ENCODE peak calls at places on chromosomes 2 and 18, in nine cellular contexts. B is NB4, S is SK-N-SH, O is bronchial epithelial cell, T is HFF-Myc, V is cardiac muscle cell, H is AG04450, G is coronary artery, Q is uterus. A is an unnamed sample.

GRCh38 chr2:29281585-29281984 is 166.4 kb downstream of the CLIP4 start:
- DNase-seq in B (no peak), S (peak), O (peak), T (no peak), V (peak), H (no peak), G (peak), Q (peak), A (no peak)

GRCh38 chr2:239892480-239893235 is 132.5 kb downstream of the NDUFA10 start:
- DNase-seq in B (no peak), S (no peak), O (no peak), T (no peak), V (no peak), H (no peak), G (peak), Q (no peak), A (no peak)

GRCh38 chr2:439077-439476 is 151.2 kb upstream of the ALKAL2 start:
- DNase-seq in B (no peak), S (peak), O (no peak), T (no peak), V (no peak), H (no peak), G (no peak), Q (no peak), A (no peak)

GRCh38 chr2:46363535-46364170 is 66.4 kb downstream of the EPAS1 start:
- DNase-seq in B (no peak), S (no peak), O (peak), T (peak), V (peak), H (peak), G (no peak), Q (no peak), A (peak)

GRCh38 chr2:68255736-68256450 is 3.6 kb upstream of the PPP3R1 start:
- DNase-seq in B (no peak), S (no peak), O (peak), T (no peak), V (peak), H (no peak), G (no peak), Q (no peak), A (no peak)

GRCh38 chr2:85673736-85674375 is 5.9 kb upstream of the SFTPB start:
- DNase-seq in B (no peak), S (no peak), O (no peak), T (no peak), V (no peak), H (no peak), G (no peak), Q (no peak), A (no peak)

GRCh38 chr18:58264846-58265245 is 220.8 kb downstream of the NEDD4L start:
- DNase-seq in B (no peak), S (no peak), O (no peak), T (no peak), V (no peak), H (no peak), G (no peak), Q (no peak), A (no peak)

GRCh38 chr2:38682008-38682575 is 16.2 kb downstream of the GALM start:
- DNase-seq in B (peak), S (no peak), O (no peak), T (no peak), V (no peak), H (no peak), G (no peak), Q (no peak), A (no peak)

GRCh38 chr2:191854385-191855372 is 7.8 kb upstream of the CAVIN2 start:
- DNase-seq in B (no peak), S (no peak), O (no peak), T (no peak), V (peak), H (no peak), G (no peak), Q (no peak), A (no peak)

GRCh38 chr18:46481048-46481846 is 175.8 kb downstream of the LOXHD1 start:
- DNase-seq in B (peak), S (peak), O (peak), T (no peak), V (peak), H (peak), G (no peak), Q (no peak), A (peak)

GRCh38 chr18:3873698-3874495 is 423.9 kb downstream of the TGIF1 start:
- DNase-seq in B (no peak), S (no peak), O (no peak), T (no peak), V (no peak), H (no peak), G (no peak), Q (no peak), A (no peak)

GRCh38 chr2:158904126-158904525 is 64.3 kb upstream of the TANC1 start:
- DNase-seq in B (no peak), S (no peak), O (no peak), T (no peak), V (no peak), H (no peak), G (no peak), Q (no peak), A (no peak)

GRCh38 chr2:215784371-215784783 is 229.0 kb downstream of the MREG start:
- DNase-seq in B (no peak), S (peak), O (no peak), T (peak), V (peak), H (peak), G (no peak), Q (peak), A (peak)

GRCh38 chr2:3483986-3484960 is 35.1 kb downstream of the ADI1 start:
- DNase-seq in B (no peak), S (peak), O (no peak), T (no peak), V (no peak), H (no peak), G (no peak), Q (no peak), A (no peak)

GRCh38 chr2:102514061-102514785 is 41.2 kb downstream of the SLC9A4 start:
- DNase-seq in B (peak), S (no peak), O (peak), T (peak), V (peak), H (peak), G (no peak), Q (no peak), A (peak)

GRCh38 chr2:178205853-178206516 is 11.7 kb downstream of the OSBPL6 start:
- DNase-seq in B (no peak), S (no peak), O (peak), T (no peak), V (peak), H (no peak), G (no peak), Q (no peak), A (no peak)

GRCh38 chr2:48233005-48233404 is 296.9 kb upstream of the STON1 start:
- DNase-seq in B (no peak), S (no peak), O (peak), T (no peak), V (no peak), H (no peak), G (no peak), Q (no peak), A (no peak)

GRCh38 chr2:236028066-236028465 is 140.1 kb downstream of the GBX2 start:
- DNase-seq in B (no peak), S (no peak), O (no peak), T (no peak), V (no peak), H (no peak), G (no peak), Q (no peak), A (no peak)

GRCh38 chr2:27025861-27026851 is 6.6 kb upstream of the TMEM214 start:
- DNase-seq in B (no peak), S (no peak), O (no peak), T (no peak), V (no peak), H (no peak), G (no peak), Q (no peak), A (no peak)

GRCh38 chr2:64374686-64375085 is 79.3 kb upstream of the LGALSL start:
- DNase-seq in B (no peak), S (no peak), O (peak), T (no peak), V (no peak), H (no peak), G (no peak), Q (no peak), A (no peak)

GRCh38 chr2:125172181-125172580 is 1147.1 kb downstream of the CNTNAP5 start:
- DNase-seq in B (no peak), S (no peak), O (peak), T (no peak), V (peak), H (no peak), G (no peak), Q (no peak), A (no peak)

GRCh38 chr2:43169091-43169936 is 57.1 kb downstream of the ZFP36L2 start:
- DNase-seq in B (peak), S (no peak), O (peak), T (no peak), V (no peak), H (no peak), G (no peak), Q (peak), A (no peak)

GRCh38 chr2:240257940-240258580 is 117.6 kb upstream of the OTOS start:
- DNase-seq in B (no peak), S (no peak), O (no peak), T (no peak), V (no peak), H (no peak), G (no peak), Q (no peak), A (no peak)

GRCh38 chr2:197835293-197835692 is 30.9 kb downstream of the PLCL1 start:
- DNase-seq in B (no peak), S (no peak), O (no peak), T (no peak), V (no peak), H (no peak), G (no peak), Q (no peak), A (no peak)

GRCh38 chr2:208000701-208001395 is 24.5 kb downstream of the PLEKHM3 start:
- DNase-seq in B (no peak), S (no peak), O (peak), T (no peak), V (no peak), H (no peak), G (no peak), Q (no peak), A (no peak)

GRCh38 chr18:985301-985700 is 80.6 kb downstream of the ADCYAP1 start:
- DNase-seq in B (no peak), S (no peak), O (no peak), T (no peak), V (no peak), H (no peak), G (no peak), Q (no peak), A (no peak)

GRCh38 chr2:227939271-227940027 is 68.0 kb downstream of the DAW1 start:
- DNase-seq in B (peak), S (peak), O (peak), T (peak), V (peak), H (no peak), G (no peak), Q (no peak), A (no peak)

GRCh38 chr2:191927319-191927867 is 80.5 kb upstream of the CAVIN2 start:
- DNase-seq in B (no peak), S (no peak), O (peak), T (peak), V (peak), H (no peak), G (no peak), Q (peak), A (peak)

GRCh38 chr2:14288016-14288415 is 344.5 kb upstream of the LRATD1 start:
- DNase-seq in B (no peak), S (no peak), O (peak), T (no peak), V (no peak), H (no peak), G (no peak), Q (no peak), A (no peak)

GRCh38 chr2:210584834-210585233 is 28.4 kb downstream of the CPS1 start:
- DNase-seq in B (no peak), S (no peak), O (peak), T (no peak), V (no peak), H (no peak), G (no peak), Q (no peak), A (no peak)

GRCh38 chr2:193963472-193964119 is 1693.4 kb upstream of the SLC39A10 start:
- DNase-seq in B (peak), S (peak), O (peak), T (no peak), V (peak), H (no peak), G (no peak), Q (no peak), A (no peak)

GRCh38 chr2:15708865-15709820 is 117.5 kb downstream of the DDX1 start:
- DNase-seq in B (no peak), S (no peak), O (no peak), T (no peak), V (peak), H (no peak), G (no peak), Q (no peak), A (no peak)

GRCh38 chr2:218569661-218570500 is 1.2 kb downstream of the CNOT9 start:
- DNase-seq in B (peak), S (peak), O (peak), T (no peak), V (peak), H (no peak), G (no peak), Q (no peak), A (no peak)

GRCh38 chr2:222038086-222038802 is 260.6 kb downstream of the PAX3 start:
- DNase-seq in B (peak), S (no peak), O (peak), T (no peak), V (peak), H (no peak), G (no peak), Q (no peak), A (no peak)

GRCh38 chr2:76270356-76270755 is 559.6 kb upstream of the GCFC2 start:
- DNase-seq in B (no peak), S (no peak), O (peak), T (no peak), V (no peak), H (no peak), G (no peak), Q (no peak), A (no peak)

GRCh38 chr18:31500161-31500688 is 2.2 kb downstream of the DSG2 start:
- DNase-seq in B (peak), S (no peak), O (no peak), T (no peak), V (no peak), H (no peak), G (no peak), Q (no peak), A (no peak)

GRCh38 chr2:190180313-190181065 is 118.0 kb upstream of the MSTN start:
- DNase-seq in B (peak), S (peak), O (no peak), T (no peak), V (peak), H (no peak), G (no peak), Q (peak), A (no peak)

GRCh38 chr2:238566001-238566645 is 139.4 kb downstream of the ASB1 start:
- DNase-seq in B (no peak), S (no peak), O (no peak), T (no peak), V (no peak), H (no peak), G (no peak), Q (no peak), A (no peak)

DNA sequence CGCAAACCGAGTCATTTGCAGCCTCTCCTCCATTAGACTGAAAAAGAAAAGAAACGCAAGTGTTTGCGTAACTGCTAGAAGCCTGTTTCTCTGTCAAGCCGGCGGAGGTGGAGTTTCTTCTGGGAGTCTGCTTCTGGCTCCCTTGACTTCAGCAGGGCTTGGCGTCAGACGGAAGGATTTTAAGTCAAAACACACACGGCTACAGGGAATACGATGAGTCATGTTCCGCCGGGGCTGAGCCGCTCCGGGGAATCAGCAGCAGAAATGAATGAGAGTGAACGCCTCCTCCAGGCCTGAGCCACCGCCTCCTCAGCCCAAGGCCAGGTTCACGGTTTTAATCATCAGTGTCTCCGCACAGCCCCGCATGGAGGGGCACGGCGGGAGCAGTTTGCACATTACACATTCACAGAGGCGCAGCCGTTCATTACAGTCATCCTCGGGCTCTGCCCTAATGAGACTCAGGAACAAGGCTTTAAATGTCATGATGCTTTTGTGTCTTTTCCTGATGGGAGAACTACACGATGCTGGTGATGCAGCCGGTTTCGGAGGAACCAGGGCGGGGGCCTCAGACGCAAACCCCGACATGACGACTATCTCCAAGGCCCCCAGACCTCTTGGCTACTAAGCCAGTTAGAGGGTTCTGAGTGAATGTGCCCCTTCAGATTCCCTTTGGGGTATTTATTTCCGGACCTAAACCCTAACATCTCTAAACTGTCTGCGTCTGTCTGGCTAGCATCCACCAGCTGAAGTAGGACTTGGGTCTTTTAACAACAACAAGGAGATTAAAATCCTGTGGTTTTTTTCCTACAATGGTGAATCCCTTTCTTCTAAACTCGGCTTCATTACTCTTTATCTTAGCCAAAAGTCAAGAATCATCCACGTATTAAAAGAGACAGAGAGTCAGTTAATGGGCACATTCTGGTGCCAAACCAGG is 11.1 kb upstream of the SCG2 start:
- DNase-seq in B (peak), S (peak), O (peak), T (peak), V (peak), H (peak), G (peak), Q (peak), A (peak)
- TF ChIP-seq CTCF in B (no peak), S (no peak), O (peak), T (no peak), V (peak), H (peak), G (no peak), Q (peak), A (no peak)

DNA sequence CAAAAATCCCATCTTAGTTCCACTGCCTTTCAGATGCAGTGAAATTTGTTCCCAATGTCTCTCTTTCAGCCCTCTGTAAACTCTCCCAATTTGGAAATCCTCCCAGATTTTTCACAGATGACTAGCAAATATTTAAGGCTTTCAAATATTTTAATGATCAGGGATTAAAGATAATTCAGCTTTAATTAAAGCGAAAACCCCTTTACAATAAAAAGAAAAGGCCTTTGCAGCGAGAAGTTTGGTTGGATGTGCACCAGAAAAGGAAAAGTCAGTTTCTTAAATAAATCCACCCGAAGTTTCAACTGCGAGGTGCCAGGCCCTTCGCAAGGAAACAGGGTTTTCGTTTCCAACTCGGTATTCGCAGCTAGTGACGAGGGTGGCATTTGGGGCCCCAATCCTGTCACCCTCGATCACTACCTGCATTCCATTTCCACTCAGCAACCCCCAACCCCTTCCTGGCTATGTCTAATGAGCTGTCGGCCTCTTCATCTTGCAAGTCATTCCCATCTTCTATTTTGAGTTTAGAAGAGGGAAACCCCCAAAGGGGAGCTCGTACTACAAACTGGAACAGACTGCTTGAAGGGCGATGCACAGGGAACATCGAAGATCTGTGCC is 1.5 kb downstream of the RAX start:
- DNase-seq in B (no peak), S (no peak), O (no peak), T (no peak), V (no peak), H (no peak), G (no peak), Q (no peak), A (no peak)
- H3K4me3 ChIP-seq in B (no peak), S (no peak), O (no peak), T (no peak), V (no peak), H (no peak), G (peak), Q (no peak), A (no peak)

GRCh38 chr2:72222829-72223564 is 75.3 kb upstream of the CYP26B1 start:
- DNase-seq in B (no peak), S (peak), O (no peak), T (peak), V (peak), H (peak), G (no peak), Q (no peak), A (peak)

GRCh38 chr2:72214429-72215143 is 66.9 kb upstream of the CYP26B1 start:
- DNase-seq in B (no peak), S (no peak), O (peak), T (no peak), V (peak), H (no peak), G (no peak), Q (no peak), A (peak)

DNA sequence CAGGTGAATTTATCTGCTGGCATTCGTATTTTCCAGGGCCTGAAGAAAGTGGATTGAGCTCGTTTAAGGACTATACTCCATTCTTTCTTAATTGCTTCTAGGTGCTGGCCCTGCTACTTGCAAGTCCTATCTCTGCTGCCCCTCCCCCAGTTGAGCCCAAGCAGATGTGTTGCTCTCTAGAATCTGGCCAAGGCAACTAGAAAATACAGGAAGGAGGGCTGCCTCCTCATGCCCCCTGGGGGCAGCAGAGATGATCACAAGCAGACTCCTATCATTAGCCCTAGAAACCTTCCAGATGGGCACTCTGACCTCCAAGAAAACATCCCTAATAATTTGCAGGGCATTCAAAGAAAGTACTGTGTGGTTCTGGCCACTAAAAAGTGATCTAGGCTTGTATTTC is 72.5 kb upstream of the CYP26B1 start:
- DNase-seq in B (peak), S (peak), O (no peak), T (no peak), V (peak), H (no peak), G (no peak), Q (no peak), A (no peak)
- TF ChIP-seq CTCF in B (peak), S (peak), O (peak), T (peak), V (peak), H (peak), G (no peak), Q (no peak), A (peak)

GRCh38 chr18:76522104-76522503 is 27.1 kb upstream of the ZNF516 start:
- DNase-seq in B (no peak), S (no peak), O (no peak), T (no peak), V (no peak), H (no peak), G (no peak), Q (peak), A (no peak)

GRCh38 chr18:76518073-76518472 is 23.0 kb upstream of the ZNF516 start:
- DNase-seq in B (no peak), S (no peak), O (no peak), T (no peak), V (peak), H (no peak), G (no peak), Q (no peak), A (no peak)

GRCh38 chr18:76521367-76521766 is 26.3 kb upstream of the ZNF516 start:
- DNase-seq in B (no peak), S (no peak), O (no peak), T (no peak), V (no peak), H (no peak), G (no peak), Q (no peak), A (no peak)

GRCh38 chr18:76518543-76519155 is 23.6 kb upstream of the ZNF516 start:
- DNase-seq in B (peak), S (no peak), O (no peak), T (no peak), V (peak), H (no peak), G (no peak), Q (peak), A (no peak)

DNA sequence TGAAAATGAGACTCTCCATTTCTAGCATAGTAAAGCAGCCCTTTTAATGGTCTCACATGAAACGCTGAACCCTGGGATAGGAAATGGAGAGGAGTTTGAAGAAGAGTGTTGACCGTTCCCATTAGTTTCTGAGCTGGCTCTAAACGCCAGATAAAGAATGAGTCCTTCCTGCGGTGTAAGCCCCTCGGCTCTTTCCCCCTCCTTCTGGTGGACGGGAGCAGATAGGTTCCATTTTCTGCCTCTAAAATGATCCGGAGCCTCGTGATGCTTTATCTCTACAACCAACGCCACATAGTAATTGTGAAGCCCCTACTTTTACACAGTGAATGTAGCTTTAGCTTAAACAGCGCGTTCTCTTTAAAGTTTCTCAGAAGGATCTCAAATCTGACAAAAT is 24.1 kb upstream of the ZNF516 start:
- DNase-seq in B (no peak), S (no peak), O (no peak), T (no peak), V (peak), H (no peak), G (no peak), Q (peak), A (no peak)
- H3K4me3 ChIP-seq in B (no peak), S (no peak), O (no peak), T (no peak), V (peak), H (no peak), G (peak), Q (peak), A (no peak)

A was measured in AG09309.